ENCODE peak calls at places on chromosomes 4 and X, in six cellular contexts. Z is fibroblast of mammary gland; F is stimulated activated CD4-positive, alpha-beta T cell treated with anti-CD3 and anti-CD28 coated beads, Interleukin-12 subunit alpha, Interleukin-12 subunit beta, amount 100 ng/mL, for 48 hours; I is NCI-H1436; W is HuH-7; O is GM06990. X is an unnamed sample.

GRCh38 chr4:87950516-87950915 is 25.0 kb upstream of the SPP1 start:
- DNase-seq in Z (no peak), O (no peak), I (no peak), W (no peak), F (no peak), X (no peak)

GRCh38 chr4:123077330-123077729 is 154.9 kb upstream of the NUDT6 start:
- DNase-seq in W (no peak), F (no peak), I (no peak), O (no peak), Z (no peak), X (no peak)

GRCh38 chrX:120755066-120755846 is 120.4 kb downstream of the CT47B1 start:
- DNase-seq in O (no peak), Z (no peak), I (no peak), F (no peak), W (no peak), X (no peak)

GRCh38 chr4:100876546-100876945 is 358.7 kb upstream of the EMCN start:
- DNase-seq in Z (no peak), O (no peak), I (no peak), W (no peak), F (no peak), X (no peak)

GRCh38 chr4:143337600-143338287 is 1.1 kb downstream of the GAB1 start:
- DNase-seq in I (no peak), W (peak), F (peak), O (no peak), Z (peak), X (no peak)

GRCh38 chr4:2259541-2260267 is 2.2 kb downstream of the MXD4 start:
- DNase-seq in W (no peak), Z (no peak), I (no peak), F (no peak), O (no peak), X (no peak)

GRCh38 chr4:8580321-8581093 is at the start of gene GPR78:
- DNase-seq in Z (peak), I (no peak), W (peak), F (peak), O (peak), X (no peak)

GRCh38 chr4:15186149-15186548 is 183.9 kb downstream of the CPEB2 start:
- DNase-seq in I (no peak), W (no peak), O (no peak), F (no peak), Z (no peak), X (no peak)

GRCh38 chrX:32483534-32484136 is 727.7 kb downstream of the DMD start:
- DNase-seq in Z (no peak), W (peak), F (no peak), I (no peak), O (no peak), X (no peak)

GRCh38 chr4:86359944-86360478 is at the start of gene MAPK10:
- DNase-seq in I (peak), Z (peak), O (peak), W (no peak), F (peak), X (peak)

GRCh38 chrX:37685452-37686347 is at the start of gene XK:
- DNase-seq in I (no peak), Z (peak), F (peak), W (no peak), O (peak), X (no peak)

GRCh38 chr4:80322716-80323115 is 12.8 kb upstream of the CFAP299 start:
- DNase-seq in Z (peak), I (no peak), O (no peak), F (no peak), W (no peak), X (no peak)

GRCh38 chr4:1539132-1539755 is 133.0 kb upstream of the NKX1-1 start:
- DNase-seq in I (no peak), O (no peak), F (no peak), W (no peak), Z (no peak), X (no peak)

GRCh38 chr4:55351824-55352223 is 5.8 kb downstream of the SRD5A3 start:
- DNase-seq in F (no peak), Z (peak), O (no peak), W (no peak), I (no peak), X (no peak)

GRCh38 chr4:74308215-74308614 is at the start of gene EPGN:
- DNase-seq in F (no peak), W (no peak), I (no peak), Z (peak), O (no peak), X (no peak)

GRCh38 chrX:155263854-155264628 is at the start of gene RAB39B:
- DNase-seq in Z (peak), W (peak), F (peak), O (peak), I (peak), X (peak)

GRCh38 chr4:76569695-76570094 is 134.7 kb downstream of the SHROOM3 start:
- DNase-seq in Z (peak), O (no peak), F (no peak), I (no peak), W (no peak), X (no peak)

GRCh38 chrX:155768036-155768769 is 112.9 kb upstream of the VAMP7 start:
- DNase-seq in F (no peak), I (no peak), O (no peak), W (no peak), Z (peak), X (no peak)

GRCh38 chrX:17237146-17237545 is 137.9 kb upstream of the NHS start:
- DNase-seq in O (no peak), F (no peak), W (no peak), Z (no peak), I (no peak), X (no peak)

GRCh38 chr4:82885410-82885809 is 5.5 kb downstream of the SEC31A start:
- DNase-seq in W (no peak), Z (peak), O (no peak), F (no peak), I (no peak), X (no peak)

GRCh38 chr4:117135634-117136354 is 50.4 kb upstream of the TRAM1L1 start:
- DNase-seq in I (no peak), F (no peak), O (no peak), Z (no peak), W (no peak), X (no peak)

GRCh38 chr4:82125170-82125862 is 248.5 kb downstream of the HNRNPD start:
- DNase-seq in F (no peak), I (no peak), Z (no peak), W (no peak), O (no peak), X (no peak)

GRCh38 chr4:88765729-88766128 is 68.1 kb upstream of the NAP1L5 start:
- DNase-seq in O (no peak), W (no peak), F (no peak), Z (peak), I (no peak), X (no peak)

GRCh38 chrX:118756111-118756510 is 28.7 kb downstream of the IL13RA1 start:
- DNase-seq in I (no peak), F (no peak), Z (peak), W (no peak), O (no peak), X (no peak)

GRCh38 chrX:79715448-79715847 is 299.1 kb upstream of the TBX22 start:
- DNase-seq in F (no peak), Z (no peak), W (no peak), O (no peak), I (no peak), X (no peak)